ENCODE peak calls at places on chromosomes 16 and 17, in ten cellular contexts. One of them, this sample, is unnamed.

GRCh38 chr17:40486513-40487370 is 14.7 kb downstream of the TNS4 start:
- DNase-seq in nephron progenitor cell: no peak
- DNase-seq in GM23338: no peak
- DNase-seq in GM12865: no peak
- DNase-seq in astrocyte: peak
- DNase-seq in CD8-positive, alpha-beta T cell: no peak
- DNase-seq in AG04450: peak
- DNase-seq in astrocyte of the spinal cord: peak
- DNase-seq in stomach: no peak
- DNase-seq in cardiac fibroblast: peak
- DNase-seq in this sample: peak

GRCh38 chr16:56936950-56937349 is 5.0 kb downstream of the HERPUD1 start:
- DNase-seq in astrocyte of the spinal cord: no peak
- DNase-seq in cardiac fibroblast: no peak
- DNase-seq in nephron progenitor cell: no peak
- DNase-seq in AG04450: no peak
- DNase-seq in stomach: no peak
- DNase-seq in GM12865: no peak
- DNase-seq in CD8-positive, alpha-beta T cell: no peak
- DNase-seq in GM23338: no peak
- DNase-seq in astrocyte: no peak
- DNase-seq in this sample: no peak

GRCh38 chr16:88015806-88016140 is 64.5 kb downstream of the BANP start:
- DNase-seq in CD8-positive, alpha-beta T cell: no peak
- DNase-seq in nephron progenitor cell: no peak
- DNase-seq in AG04450: no peak
- DNase-seq in GM12865: no peak
- DNase-seq in astrocyte: no peak
- DNase-seq in cardiac fibroblast: no peak
- DNase-seq in stomach: no peak
- DNase-seq in astrocyte of the spinal cord: no peak
- DNase-seq in GM23338: no peak
- DNase-seq in this sample: no peak

GRCh38 chr16:28096974-28097373 is 33.5 kb upstream of the GSG1L start:
- DNase-seq in astrocyte of the spinal cord: no peak
- DNase-seq in GM23338: no peak
- DNase-seq in nephron progenitor cell: no peak
- DNase-seq in GM12865: no peak
- DNase-seq in stomach: no peak
- DNase-seq in CD8-positive, alpha-beta T cell: no peak
- DNase-seq in AG04450: no peak
- DNase-seq in cardiac fibroblast: no peak
- DNase-seq in astrocyte: no peak
- DNase-seq in this sample: no peak

GRCh38 chr16:88731699-88732098 is 25.4 kb downstream of the CTU2 start:
- DNase-seq in GM23338: no peak
- DNase-seq in astrocyte of the spinal cord: no peak
- DNase-seq in nephron progenitor cell: no peak
- DNase-seq in astrocyte: no peak
- DNase-seq in AG04450: no peak
- DNase-seq in CD8-positive, alpha-beta T cell: no peak
- DNase-seq in stomach: no peak
- DNase-seq in cardiac fibroblast: peak
- DNase-seq in GM12865: no peak
- DNase-seq in this sample: no peak

GRCh38 chr16:24635900-24636610 is 93.4 kb upstream of the TNRC6A start:
- DNase-seq in cardiac fibroblast: peak
- DNase-seq in nephron progenitor cell: no peak
- DNase-seq in GM12865: no peak
- DNase-seq in GM23338: no peak
- DNase-seq in stomach: peak
- DNase-seq in AG04450: peak
- DNase-seq in astrocyte of the spinal cord: peak
- DNase-seq in CD8-positive, alpha-beta T cell: no peak
- DNase-seq in astrocyte: peak
- DNase-seq in this sample: peak

GRCh38 chr17:39742856-39743436 is 5.2 kb downstream of the GRB7 start:
- DNase-seq in GM23338: no peak
- DNase-seq in astrocyte of the spinal cord: no peak
- DNase-seq in GM12865: no peak
- DNase-seq in astrocyte: no peak
- DNase-seq in cardiac fibroblast: no peak
- DNase-seq in nephron progenitor cell: no peak
- DNase-seq in stomach: no peak
- DNase-seq in CD8-positive, alpha-beta T cell: no peak
- DNase-seq in AG04450: no peak
- DNase-seq in this sample: no peak

GRCh38 chr17:66739553-66739952 is 95.4 kb upstream of the CACNG5 start:
- DNase-seq in GM12865: no peak
- DNase-seq in astrocyte of the spinal cord: no peak
- DNase-seq in GM23338: no peak
- DNase-seq in nephron progenitor cell: no peak
- DNase-seq in cardiac fibroblast: no peak
- DNase-seq in CD8-positive, alpha-beta T cell: no peak
- DNase-seq in AG04450: no peak
- DNase-seq in stomach: no peak
- DNase-seq in astrocyte: no peak
- DNase-seq in this sample: no peak

GRCh38 chr16:84955427-84955826 is 55.9 kb downstream of the ZDHHC7 start:
- DNase-seq in nephron progenitor cell: no peak
- DNase-seq in CD8-positive, alpha-beta T cell: no peak
- DNase-seq in cardiac fibroblast: no peak
- DNase-seq in GM23338: no peak
- DNase-seq in GM12865: no peak
- DNase-seq in stomach: peak
- DNase-seq in AG04450: no peak
- DNase-seq in astrocyte: no peak
- DNase-seq in astrocyte of the spinal cord: no peak
- DNase-seq in this sample: no peak

DNA sequence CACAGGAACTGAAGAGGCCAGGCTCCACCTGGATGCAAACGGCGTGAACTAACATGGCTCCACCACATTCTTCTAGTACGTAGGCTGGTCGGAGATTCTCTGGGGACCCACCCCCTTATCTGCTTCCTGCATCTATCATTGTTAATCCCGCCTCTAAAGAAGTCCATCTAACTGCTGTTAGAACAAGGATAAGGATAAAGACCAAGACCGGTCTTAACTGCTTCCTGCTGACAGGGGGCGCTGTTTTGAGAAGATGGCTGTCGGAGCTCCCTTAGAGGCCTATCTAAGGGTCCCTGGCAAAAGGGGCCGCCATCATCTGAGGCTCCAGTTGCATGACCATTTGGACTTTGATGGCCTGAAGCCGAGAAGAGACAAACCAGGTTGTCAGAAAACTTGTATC is 25.8 kb upstream of the TNFSF12 start:
- DNase-seq in GM12865: peak
- DNase-seq in astrocyte: no peak
- DNase-seq in cardiac fibroblast: peak
- DNase-seq in astrocyte of the spinal cord: peak
- DNase-seq in CD8-positive, alpha-beta T cell: peak
- DNase-seq in stomach: peak
- DNase-seq in nephron progenitor cell: peak
- DNase-seq in GM23338: peak
- DNase-seq in AG04450: no peak
- DNase-seq in this sample: peak
- TF ChIP-seq CTCF in GM12865: peak
- TF ChIP-seq CTCF in astrocyte: no peak
- TF ChIP-seq CTCF in cardiac fibroblast: peak
- TF ChIP-seq CTCF in astrocyte of the spinal cord: peak
- TF ChIP-seq CTCF in CD8-positive, alpha-beta T cell: peak
- TF ChIP-seq CTCF in stomach: no peak
- TF ChIP-seq CTCF in nephron progenitor cell: peak
- TF ChIP-seq CTCF in GM23338: peak
- TF ChIP-seq CTCF in AG04450: peak
- TF ChIP-seq CTCF in this sample: peak

GRCh38 chr17:75516619-75517276 is 420 bp downstream of the TSEN54 start:
- DNase-seq in CD8-positive, alpha-beta T cell: no peak
- DNase-seq in nephron progenitor cell: peak
- DNase-seq in GM12865: peak
- DNase-seq in astrocyte of the spinal cord: no peak
- DNase-seq in AG04450: no peak
- DNase-seq in astrocyte: no peak
- DNase-seq in stomach: no peak
- DNase-seq in GM23338: peak
- DNase-seq in cardiac fibroblast: peak
- DNase-seq in this sample: no peak

GRCh38 chr17:75515523-75516254 is at the start of gene CASKIN2:
- DNase-seq in CD8-positive, alpha-beta T cell: peak
- DNase-seq in astrocyte of the spinal cord: peak
- DNase-seq in astrocyte: peak
- DNase-seq in nephron progenitor cell: peak
- DNase-seq in stomach: peak
- DNase-seq in cardiac fibroblast: peak
- DNase-seq in GM23338: peak
- DNase-seq in GM12865: peak
- DNase-seq in AG04450: peak
- DNase-seq in this sample: peak

GRCh38 chr17:75518201-75518600 is 1.9 kb downstream of the TSEN54 start:
- DNase-seq in CD8-positive, alpha-beta T cell: peak
- DNase-seq in astrocyte of the spinal cord: no peak
- DNase-seq in astrocyte: no peak
- DNase-seq in nephron progenitor cell: no peak
- DNase-seq in cardiac fibroblast: no peak
- DNase-seq in AG04450: no peak
- DNase-seq in GM12865: peak
- DNase-seq in GM23338: no peak
- DNase-seq in stomach: no peak
- DNase-seq in this sample: no peak

GRCh38 chr17:75516255-75516618 is at the start of gene TSEN54:
- DNase-seq in nephron progenitor cell: peak
- DNase-seq in astrocyte of the spinal cord: peak
- DNase-seq in AG04450: peak
- DNase-seq in CD8-positive, alpha-beta T cell: peak
- DNase-seq in cardiac fibroblast: peak
- DNase-seq in GM23338: peak
- DNase-seq in stomach: peak
- DNase-seq in astrocyte: peak
- DNase-seq in GM12865: peak
- DNase-seq in this sample: peak

DNA sequence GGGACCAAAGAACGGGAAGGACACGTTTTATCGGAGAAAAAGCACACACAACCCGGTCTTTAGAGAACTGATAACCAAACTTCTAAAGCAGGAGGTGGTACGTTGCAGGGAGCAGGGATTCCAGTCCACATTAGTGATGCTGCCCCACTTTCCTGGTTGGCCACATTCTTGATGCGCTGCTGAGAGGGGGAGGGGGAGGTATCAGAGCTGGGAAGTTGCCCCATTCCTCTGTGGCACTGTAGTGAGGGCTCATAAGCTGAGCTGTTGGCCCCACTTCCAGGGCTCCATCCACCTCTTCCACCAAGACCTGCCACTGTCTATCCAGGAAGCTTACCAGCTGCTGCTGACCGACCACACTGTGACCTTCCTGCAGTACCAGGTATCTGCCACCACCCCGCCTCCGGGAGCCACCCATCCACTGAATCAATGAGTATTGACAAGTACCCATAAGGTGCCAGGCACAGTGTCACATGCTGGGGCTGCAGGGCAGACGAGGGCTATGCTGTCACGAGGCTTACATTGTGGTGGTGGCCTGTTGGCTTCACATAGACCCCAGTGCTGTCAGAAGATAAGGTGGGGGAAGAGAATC is 1.0 kb downstream of the TSEN54 start:
- DNase-seq in GM23338: peak
- DNase-seq in stomach: peak
- DNase-seq in CD8-positive, alpha-beta T cell: no peak
- DNase-seq in AG04450: no peak
- DNase-seq in GM12865: peak
- DNase-seq in cardiac fibroblast: no peak
- DNase-seq in nephron progenitor cell: no peak
- DNase-seq in astrocyte of the spinal cord: no peak
- DNase-seq in astrocyte: no peak
- DNase-seq in this sample: no peak
- TF ChIP-seq CTCF in GM23338: peak
- TF ChIP-seq CTCF in stomach: no peak
- TF ChIP-seq CTCF in CD8-positive, alpha-beta T cell: no peak
- TF ChIP-seq CTCF in AG04450: no peak
- TF ChIP-seq CTCF in GM12865: peak
- TF ChIP-seq CTCF in cardiac fibroblast: no peak
- TF ChIP-seq CTCF in nephron progenitor cell: no peak
- TF ChIP-seq CTCF in astrocyte of the spinal cord: no peak
- TF ChIP-seq CTCF in astrocyte: no peak
- TF ChIP-seq CTCF in this sample: no peak

DNA sequence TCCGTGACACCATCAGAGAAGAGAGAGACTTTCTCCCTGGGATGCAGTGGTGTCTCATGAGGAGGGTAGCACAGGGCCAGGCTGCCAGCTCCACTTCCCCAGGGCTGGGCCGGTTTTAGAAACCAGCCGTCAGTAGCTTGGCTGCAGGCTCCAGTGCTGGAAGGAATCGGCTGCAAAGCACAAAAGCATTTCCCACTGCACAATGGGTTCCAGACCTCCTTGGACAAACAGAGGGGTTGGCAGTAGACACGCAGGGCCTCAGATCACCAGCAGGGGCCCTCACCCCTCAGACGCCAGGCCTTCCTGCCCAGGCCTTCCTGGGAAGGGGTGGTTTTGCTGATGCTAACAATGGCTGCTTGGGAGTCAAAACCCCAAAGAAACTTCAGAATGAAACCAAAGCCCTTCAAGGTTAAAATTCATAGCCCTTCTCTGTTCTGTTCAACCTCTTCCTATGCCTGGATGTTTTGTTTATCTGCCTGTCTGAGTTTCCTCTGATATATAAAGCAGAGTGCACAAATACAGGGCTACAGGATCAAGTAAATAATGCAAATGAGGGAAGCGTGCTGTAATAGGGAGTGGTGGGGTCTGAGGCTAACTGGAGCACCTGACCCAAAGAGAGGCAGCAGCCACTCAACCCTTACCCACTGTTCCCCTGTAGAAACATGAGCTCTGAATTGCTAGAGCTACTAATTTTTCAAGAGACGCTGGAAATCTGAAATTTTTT is 26.2 kb downstream of the TEKT5 start:
- DNase-seq in astrocyte: no peak
- DNase-seq in stomach: peak
- DNase-seq in cardiac fibroblast: peak
- DNase-seq in nephron progenitor cell: peak
- DNase-seq in GM23338: peak
- DNase-seq in AG04450: no peak
- DNase-seq in CD8-positive, alpha-beta T cell: no peak
- DNase-seq in GM12865: peak
- DNase-seq in astrocyte of the spinal cord: peak
- DNase-seq in this sample: peak
- TF ChIP-seq CTCF in astrocyte: peak
- TF ChIP-seq CTCF in stomach: no peak
- TF ChIP-seq CTCF in cardiac fibroblast: peak
- TF ChIP-seq CTCF in nephron progenitor cell: peak
- TF ChIP-seq CTCF in GM23338: peak
- TF ChIP-seq CTCF in AG04450: peak
- TF ChIP-seq CTCF in CD8-positive, alpha-beta T cell: no peak
- TF ChIP-seq CTCF in GM12865: peak
- TF ChIP-seq CTCF in astrocyte of the spinal cord: peak
- TF ChIP-seq CTCF in this sample: peak

DNA sequence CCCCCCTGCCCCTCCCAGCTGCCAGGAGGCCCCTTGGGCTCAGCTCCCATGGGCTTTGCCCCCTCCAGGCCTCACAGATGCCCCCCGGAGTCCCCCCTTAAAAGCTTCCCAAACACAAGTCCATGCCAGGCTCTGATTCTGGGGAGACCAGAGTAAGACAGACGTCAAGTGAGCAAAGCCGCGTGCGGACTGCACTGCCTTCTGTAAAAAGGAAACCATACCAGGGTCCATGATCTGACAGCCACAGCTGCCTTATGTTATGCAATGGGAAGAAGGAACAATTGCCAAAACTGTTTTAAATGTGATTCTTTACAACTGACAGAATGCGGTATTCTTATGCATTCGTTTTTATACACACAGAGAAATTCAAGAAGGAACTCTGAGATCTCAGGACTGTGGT is 17.9 kb upstream of the HEXD start:
- DNase-seq in astrocyte of the spinal cord: no peak
- DNase-seq in GM23338: no peak
- DNase-seq in nephron progenitor cell: no peak
- DNase-seq in AG04450: no peak
- DNase-seq in astrocyte: no peak
- DNase-seq in GM12865: no peak
- DNase-seq in cardiac fibroblast: peak
- DNase-seq in CD8-positive, alpha-beta T cell: no peak
- DNase-seq in stomach: no peak
- DNase-seq in this sample: peak
- TF ChIP-seq CTCF in astrocyte of the spinal cord: no peak
- TF ChIP-seq CTCF in GM23338: no peak
- TF ChIP-seq CTCF in nephron progenitor cell: no peak
- TF ChIP-seq CTCF in AG04450: no peak
- TF ChIP-seq CTCF in astrocyte: no peak
- TF ChIP-seq CTCF in GM12865: no peak
- TF ChIP-seq CTCF in cardiac fibroblast: no peak
- TF ChIP-seq CTCF in CD8-positive, alpha-beta T cell: no peak
- TF ChIP-seq CTCF in stomach: no peak
- TF ChIP-seq CTCF in this sample: no peak